ENCODE peak calls at places on chromosomes 1 and 21, in nine cellular contexts. T is NCI-H1436; U is amniotic epithelial cell; X is stimulated activated CD8-positive, alpha-beta memory T cell treated with anti-CD3 and anti-CD28 coated beads, Interleukin-2, amount 100 ng/mL, for 1 hour; Y is stimulated activated CD4-positive, alpha-beta T cell treated with anti-CD3 and anti-CD28 coated beads, Interleukin-1b, Interleukin-23, amount 100 ng/mL, for 48 hours; L is effector CD4-positive, alpha-beta T cell; D is fibroblast of lung; S is BE2C; E is uterus. A is an unnamed sample.

GRCh38 chr1:171645553-171646336 is 6.7 kb downstream of the MYOC start:
- DNase-seq in T (no peak), U (no peak), X (no peak), Y (no peak), L (no peak), D (peak), S (peak), E (peak), A (peak)

GRCh38 chr1:228943436-228943835 is 208.2 kb downstream of the RHOU start:
- DNase-seq in T (no peak), U (no peak), X (no peak), Y (no peak), L (no peak), D (no peak), S (no peak), E (no peak), A (no peak)

GRCh38 chr1:45892068-45892785 is 88.8 kb downstream of the MAST2 start:
- DNase-seq in T (no peak), U (peak), X (no peak), Y (no peak), L (no peak), D (peak), S (no peak), E (no peak), A (no peak)

GRCh38 chr21:16541366-16541765 is 811.6 kb downstream of the USP25 start:
- DNase-seq in T (no peak), U (no peak), X (no peak), Y (no peak), L (no peak), D (no peak), S (no peak), E (no peak), A (no peak)

GRCh38 chr1:54328117-54328636 is 78.0 kb downstream of the SSBP3 start:
- DNase-seq in T (no peak), U (peak), X (no peak), Y (no peak), L (no peak), D (no peak), S (no peak), E (no peak), A (no peak)

GRCh38 chr21:14916676-14917141 is 148.1 kb downstream of the NRIP1 start:
- DNase-seq in T (no peak), U (peak), X (no peak), Y (no peak), L (no peak), D (peak), S (no peak), E (no peak), A (no peak)

GRCh38 chr1:172938676-172939075 is 112.1 kb downstream of the TNFSF18 start:
- DNase-seq in T (no peak), U (peak), X (no peak), Y (no peak), L (no peak), D (peak), S (no peak), E (no peak), A (no peak)

GRCh38 chr1:172941945-172942344 is 108.8 kb downstream of the TNFSF18 start:
- DNase-seq in T (no peak), U (no peak), X (no peak), Y (no peak), L (no peak), D (no peak), S (no peak), E (no peak), A (no peak)

GRCh38 chr1:154716012-154716411 is 108.0 kb upstream of the ADAR start:
- DNase-seq in T (no peak), U (no peak), X (no peak), Y (no peak), L (no peak), D (no peak), S (peak), E (no peak), A (no peak)